ENCODE peak calls at places on chromosome 5, in eight cellular contexts. K is transverse colon, E is HCT116, N is stomach, M is breast epithelium, J is spleen, B is sigmoid colon, G is upper lobe of left lung. D is an unnamed sample. For H3K9me3 and H3K27me3, the result is how much of the 10 kb centered on the place peaks cover.

GRCh38 chr5:39191216-39191615 is 28.1 kb downstream of the FYB1 start:
- DNase-seq in G (no peak), K (no peak), N (no peak), J (no peak), E (no peak), M (no peak), B (no peak), D (no peak)

GRCh38 chr5:132010645-132011560 is 555 bp downstream of the ACSL6 start:
- DNase-seq in B (peak), M (no peak), K (peak), G (peak), E (no peak), J (no peak), N (peak), D (no peak)

GRCh38 chr5:158303883-158304282 is 444.9 kb upstream of the CLINT1 start:
- DNase-seq in K (no peak), B (no peak), G (no peak), J (no peak), M (no peak), E (no peak), N (no peak), D (no peak)

GRCh38 chr5:60540855-60541805 is 158.8 kb downstream of the DEPDC1B start:
- DNase-seq in K (no peak), B (no peak), G (no peak), E (no peak), J (no peak), M (no peak), N (no peak), D (no peak)

GRCh38 chr5:175629231-175629630 is 28.6 kb upstream of the HRH2 start:
- DNase-seq in B (no peak), E (no peak), J (no peak), K (no peak), N (no peak), M (no peak), G (no peak), D (no peak)

GRCh38 chr5:123460296-123460729 is 37.1 kb upstream of the CEP120 start:
- DNase-seq in G (no peak), B (no peak), N (no peak), J (no peak), K (peak), E (peak), M (no peak), D (no peak)

GRCh38 chr5:168991311-168991710 is 309.6 kb downstream of the SLIT3 start:
- DNase-seq in M (no peak), K (no peak), N (no peak), B (no peak), J (no peak), E (no peak), G (peak), D (no peak)

GRCh38 chr5:137190441-137190840 is 308.7 kb downstream of the SPOCK1 start:
- DNase-seq in J (no peak), G (no peak), M (no peak), K (no peak), N (no peak), E (no peak), B (no peak), D (no peak)

GRCh38 chr5:108617467-108618435 is 129.9 kb upstream of the FER start:
- DNase-seq in K (no peak), G (no peak), J (no peak), E (no peak), M (no peak), B (no peak), N (no peak), D (no peak)

GRCh38 chr5:174785120-174785680 is 60.8 kb downstream of the MSX2 start:
- DNase-seq in N (no peak), J (no peak), K (no peak), G (no peak), B (no peak), E (no peak), M (no peak), D (no peak)

GRCh38 chr5:34571380-34572041 is 84.6 kb upstream of the RAI14 start:
- DNase-seq in E (no peak), B (no peak), M (no peak), J (no peak), K (no peak), N (no peak), G (no peak), D (no peak)

GRCh38 chr5:76732405-76733048 is 16.6 kb downstream of the F2R start:
- DNase-seq in G (no peak), K (no peak), J (no peak), N (no peak), B (no peak), E (no peak), M (no peak), D (no peak)

GRCh38 chr5:132962429-132962928 is 955 bp downstream of the AFF4 start:
- DNase-seq in N (no peak), B (no peak), M (no peak), K (peak), E (peak), G (no peak), J (no peak), D (peak)

GRCh38 chr5:153158608-153159007 is 331.9 kb upstream of the GRIA1 start:
- DNase-seq in B (no peak), G (no peak), K (no peak), E (no peak), J (no peak), M (no peak), N (no peak), D (no peak)

GRCh38 chr5:12920527-12920926 is 1016.3 kb upstream of the CTNND2 start:
- DNase-seq in M (no peak), N (no peak), J (no peak), E (no peak), K (no peak), B (no peak), G (no peak), D (no peak)
- H3K9me3 ChIP-seq in M (under half), N (under half), J (under half), E (under half), K (under half), B (under half), G (under half), D (under half)

GRCh38 chr5:111071413-111071812 is at the start of gene TSLP:
- DNase-seq in E (no peak), N (no peak), B (no peak), K (no peak), J (no peak), M (no peak), G (no peak), D (no peak)
- H3K27me3 ChIP-seq in E (under half), N (half or more), B (under half), K (half or more), J (under half), M (under half), G (under half), D (under half)

GRCh38 chr5:136043968-136044610 is 15.3 kb downstream of the TGFBI start:
- DNase-seq in J (peak), G (no peak), B (peak), M (no peak), N (no peak), K (no peak), E (no peak), D (no peak)

GRCh38 chr5:136043551-136043950 is 14.8 kb downstream of the TGFBI start:
- DNase-seq in K (no peak), M (no peak), G (no peak), B (peak), E (no peak), N (no peak), J (no peak), D (no peak)

GRCh38 chr5:136042156-136042555 is 13.4 kb downstream of the TGFBI start:
- DNase-seq in K (no peak), J (no peak), E (no peak), G (no peak), N (no peak), B (no peak), M (no peak), D (no peak)

GRCh38 chr5:136040746-136041415 is 12.1 kb downstream of the TGFBI start:
- DNase-seq in J (peak), B (no peak), N (peak), M (no peak), G (no peak), K (peak), E (no peak), D (no peak)

DNA sequence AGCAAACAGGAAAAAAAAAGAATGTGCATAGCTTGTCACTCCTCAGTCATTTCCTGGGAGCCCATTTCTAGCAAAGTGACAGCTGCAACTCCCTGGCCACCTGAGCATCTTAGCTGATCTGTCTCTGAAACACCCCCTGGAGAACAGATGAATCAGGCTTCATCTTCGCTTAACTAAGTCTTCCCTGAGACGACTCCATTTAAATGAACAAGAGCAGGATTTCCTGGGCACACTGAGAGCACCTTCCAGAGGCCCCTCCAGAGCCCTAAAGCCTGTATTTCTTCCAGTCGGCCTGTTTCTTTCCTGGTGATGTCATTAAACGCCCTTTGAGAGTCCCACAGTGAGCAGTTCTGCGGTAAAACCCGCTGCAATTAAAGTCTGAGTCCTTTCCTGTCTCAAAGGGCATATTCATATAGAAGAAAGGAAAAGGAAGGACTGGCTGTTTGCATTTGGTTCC is 13.9 kb downstream of the TGFBI start:
- DNase-seq in N (no peak), B (no peak), M (no peak), K (no peak), E (no peak), J (peak), G (no peak), D (no peak)
- TF ChIP-seq POLR2AphosphoS5 in N (no peak), B (no peak), M (no peak), K (no peak), E (no peak), J (no peak), G (no peak), D (no peak)

GRCh38 chr5:112763165-112763564 is 25.5 kb downstream of the APC start:
- DNase-seq in N (no peak), B (no peak), K (no peak), G (no peak), E (no peak), J (no peak), M (no peak), D (no peak)
- H3K9me3 ChIP-seq in N (under half), B (under half), K (under half), G (under half), E (under half), J (under half), M (under half), D (under half)

GRCh38 chr5:173314166-173314952 is 13.9 kb downstream of the STC2 start:
- DNase-seq in G (no peak), K (no peak), J (peak), N (no peak), B (no peak), M (no peak), E (no peak), D (no peak)
- H3K27me3 ChIP-seq in G (under half), K (under half), J (under half), N (under half), B (under half), M (under half), E (under half), D (under half)

DNA sequence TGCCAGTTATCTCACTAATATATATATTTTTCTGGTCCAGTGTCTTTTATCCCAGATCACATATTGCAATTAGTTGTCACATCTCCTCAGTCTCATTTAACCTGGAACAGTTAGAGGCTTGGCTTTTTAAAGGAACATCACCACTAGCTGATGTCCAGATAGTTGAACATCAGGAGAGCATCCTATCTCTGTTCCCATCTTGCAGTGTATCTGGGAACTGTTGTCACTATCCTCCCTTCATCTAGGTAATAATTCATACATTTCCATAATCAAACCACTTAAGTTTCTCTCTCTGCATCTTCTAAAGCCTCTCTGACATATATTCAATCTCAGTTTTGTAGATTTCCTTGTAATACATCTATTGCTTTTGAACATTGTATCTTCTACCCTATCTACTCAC is 175.7 kb downstream of the ARHGAP26 start:
- DNase-seq in J (no peak), G (no peak), E (no peak), N (no peak), K (no peak), M (no peak), B (no peak), D (no peak)
- TF ChIP-seq POLR2AphosphoS5 in J (no peak), G (no peak), E (no peak), N (no peak), K (no peak), M (no peak), B (no peak), D (no peak)